ENCODE peak calls at places on chromosomes 5 and 9, in ten cellular contexts. D is CD8-positive, alpha-beta memory T cell; X is GOT3; K is T-cell; F is IMR-90; R is OCI-LY7; L is Caco-2; O is CD4-positive, alpha-beta memory T cell; Y is hypothalamus; V is RPMI7951. A is an unnamed sample.
A peak's percentile ranks its signal among the peaks of the same experiment; 100 is the strongest.

GRCh38 chr9:35616681-35617459 is 1.3 kb downstream of the CD72 start:
- DNase-seq in D (peak; percentile 84), X (peak; percentile 7), K (peak; percentile 58), F (peak; percentile 69), R (peak; percentile 79), L (peak; percentile 22), O (peak; percentile 67), Y (peak; percentile 8), V (peak; percentile 44), A (peak; percentile 71)

GRCh38 chr5:155430192-155430591 is 416.6 kb downstream of the KIF4B start:
- DNase-seq in D (no peak), X (no peak), K (no peak), F (no peak), R (no peak), L (no peak), O (no peak), Y (no peak), V (no peak), A (no peak)

GRCh38 chr9:126861707-126862460 is 1.4 kb downstream of the ZBTB34 start:
- DNase-seq in D (no peak), X (no peak), K (no peak), F (peak; percentile 32), R (peak; percentile 62), L (no peak), O (no peak), Y (no peak), V (peak; percentile 15), A (peak; percentile 19)

GRCh38 chr5:126846344-126846743 is 69.4 kb downstream of the LMNB1 start:
- DNase-seq in D (no peak), X (no peak), K (no peak), F (peak; percentile 38), R (no peak), L (no peak), O (no peak), Y (no peak), V (no peak), A (no peak)

GRCh38 chr5:16245956-16246355 is 66.4 kb upstream of the MARCHF11 start:
- DNase-seq in D (no peak), X (no peak), K (no peak), F (no peak), R (no peak), L (no peak), O (no peak), Y (no peak), V (no peak), A (no peak)

GRCh38 chr9:136608331-136609159 is 54.2 kb upstream of the EGFL7 start:
- DNase-seq in D (no peak), X (no peak), K (no peak), F (no peak), R (no peak), L (no peak), O (no peak), Y (no peak), V (no peak), A (no peak)

GRCh38 chr9:82354260-82354659 is 365.7 kb downstream of the SPATA31D1 start:
- DNase-seq in D (no peak), X (no peak), K (no peak), F (peak; percentile 93), R (no peak), L (no peak), O (no peak), Y (no peak), V (peak; percentile 81), A (no peak)

GRCh38 chr9:33106827-33107621 is 30.6 kb upstream of the SMU1 start:
- DNase-seq in D (no peak), X (no peak), K (no peak), F (peak; percentile 89), R (no peak), L (no peak), O (no peak), Y (no peak), V (peak; percentile 96), A (no peak)

GRCh38 chr9:110977259-110977709 is 61.0 kb downstream of the LPAR1 start:
- DNase-seq in D (no peak), X (no peak), K (no peak), F (peak; percentile 91), R (no peak), L (no peak), O (no peak), Y (no peak), V (peak; percentile 81), A (no peak)

GRCh38 chr9:38038307-38039089 is 30.5 kb downstream of the SHB start:
- DNase-seq in D (no peak), X (no peak), K (no peak), F (no peak), R (no peak), L (no peak), O (no peak), Y (no peak), V (no peak), A (no peak)

GRCh38 chr5:9439651-9440292 is 106.1 kb downstream of the SEMA5A start:
- DNase-seq in D (no peak), X (no peak), K (no peak), F (peak; percentile 26), R (no peak), L (no peak), O (no peak), Y (no peak), V (peak; percentile 67), A (no peak)

GRCh38 chr9:109349431-109349846 is 28.6 kb upstream of the EPB41L4B start:
- DNase-seq in D (no peak), X (no peak), K (no peak), F (peak; percentile 89), R (no peak), L (no peak), O (no peak), Y (no peak), V (peak; percentile 66), A (no peak)

GRCh38 chr5:152601806-152602467 is 196.9 kb upstream of the NMUR2 start:
- DNase-seq in D (no peak), X (no peak), K (no peak), F (no peak), R (no peak), L (no peak), O (no peak), Y (no peak), V (no peak), A (no peak)

GRCh38 chr5:77993141-77993540 is 217.0 kb upstream of the TBCA start:
- DNase-seq in D (no peak), X (no peak), K (no peak), F (no peak), R (no peak), L (no peak), O (no peak), Y (no peak), V (no peak), A (no peak)

GRCh38 chr9:29691758-29692407 is 2118.6 kb upstream of the C9orf72 start:
- DNase-seq in D (no peak), X (no peak), K (no peak), F (no peak), R (peak; percentile 16), L (peak; percentile 41), O (no peak), Y (no peak), V (no peak), A (no peak)

A was measured in naive thymus-derived CD4-positive, alpha-beta T cell.